ENCODE peak calls at places on chromosomes 5 and 9, in eight cellular contexts. E is fibroblast of mammary gland, C is epithelial cell of esophagus, Y is omental fat pad, S is A673, P is fibroblast of pulmonary artery, O is Peyer's patch, U is kidney epithelial cell. W is an unnamed sample.

GRCh38 chr5:3351581-3352442 is 243.8 kb upstream of the IRX1 start:
- DNase-seq in E (no peak), C (no peak), Y (no peak), S (no peak), P (no peak), O (no peak), U (no peak), W (no peak)

GRCh38 chr9:85420750-85421149 is 321.0 kb downstream of the AGTPBP1 start:
- DNase-seq in E (no peak), C (no peak), Y (no peak), S (no peak), P (peak; percentile 24), O (no peak), U (peak; percentile 86), W (no peak)

GRCh38 chr5:158431369-158432029 is 572.6 kb upstream of the CLINT1 start:
- DNase-seq in E (peak; percentile 82), C (no peak), Y (no peak), S (no peak), P (peak; percentile 34), O (no peak), U (no peak), W (no peak)

GRCh38 chr5:108122701-108123100 is 259.2 kb downstream of the FBXL17 start:
- DNase-seq in E (peak; percentile 4), C (no peak), Y (no peak), S (no peak), P (no peak), O (no peak), U (no peak), W (no peak)

GRCh38 chr5:115471674-115472073 is 72.9 kb downstream of the FEM1C start:
- DNase-seq in E (no peak), C (peak; percentile 44), Y (no peak), S (no peak), P (peak; percentile 53), O (no peak), U (no peak), W (no peak)

GRCh38 chr9:88571417-88571816 is 36.4 kb downstream of the NXNL2 start:
- DNase-seq in E (no peak), C (no peak), Y (no peak), S (no peak), P (no peak), O (no peak), U (no peak), W (no peak)

GRCh38 chr5:82918311-82919031 is 158.7 kb downstream of the TMEM167A start:
- DNase-seq in E (peak; percentile 55), C (no peak), Y (no peak), S (no peak), P (peak; percentile 10), O (no peak), U (no peak), W (no peak)

GRCh38 chr5:83473344-83474169 is 2.0 kb downstream of the VCAN start:
- DNase-seq in E (peak; percentile 98), C (peak; percentile 97), Y (peak; percentile 74), S (peak; percentile 93), P (peak; percentile 99), O (peak; percentile 79), U (peak; percentile 95), W (peak; percentile 89)

GRCh38 chr9:83473488-83473971 is 64.7 kb downstream of the FRMD3 start:
- DNase-seq in E (no peak), C (no peak), Y (no peak), S (no peak), P (peak; percentile 22), O (peak; percentile 50), U (no peak), W (peak; percentile 12)

GRCh38 chr5:44714871-44715580 is 93.7 kb upstream of the MRPS30 start:
- DNase-seq in E (no peak), C (no peak), Y (no peak), S (no peak), P (no peak), O (no peak), U (no peak), W (no peak)

GRCh38 chr5:81629986-81630385 is 120.9 kb downstream of the SSBP2 start:
- DNase-seq in E (no peak), C (no peak), Y (no peak), S (no peak), P (no peak), O (no peak), U (no peak), W (no peak)

GRCh38 chr5:95526871-95527270 is 27.9 kb downstream of the SKIC3 start:
- DNase-seq in E (peak; percentile 45), C (no peak), Y (no peak), S (no peak), P (no peak), O (no peak), U (no peak), W (no peak)

GRCh38 chr5:148029131-148029530 is 34.6 kb upstream of the SPINK5 start:
- DNase-seq in E (no peak), C (no peak), Y (no peak), S (no peak), P (no peak), O (no peak), U (no peak), W (no peak)
- TF ChIP-seq CTCF in E (no peak), C (no peak), Y (no peak), S (no peak), P (no peak), O (no peak), U (no peak), W (no peak)

DNA sequence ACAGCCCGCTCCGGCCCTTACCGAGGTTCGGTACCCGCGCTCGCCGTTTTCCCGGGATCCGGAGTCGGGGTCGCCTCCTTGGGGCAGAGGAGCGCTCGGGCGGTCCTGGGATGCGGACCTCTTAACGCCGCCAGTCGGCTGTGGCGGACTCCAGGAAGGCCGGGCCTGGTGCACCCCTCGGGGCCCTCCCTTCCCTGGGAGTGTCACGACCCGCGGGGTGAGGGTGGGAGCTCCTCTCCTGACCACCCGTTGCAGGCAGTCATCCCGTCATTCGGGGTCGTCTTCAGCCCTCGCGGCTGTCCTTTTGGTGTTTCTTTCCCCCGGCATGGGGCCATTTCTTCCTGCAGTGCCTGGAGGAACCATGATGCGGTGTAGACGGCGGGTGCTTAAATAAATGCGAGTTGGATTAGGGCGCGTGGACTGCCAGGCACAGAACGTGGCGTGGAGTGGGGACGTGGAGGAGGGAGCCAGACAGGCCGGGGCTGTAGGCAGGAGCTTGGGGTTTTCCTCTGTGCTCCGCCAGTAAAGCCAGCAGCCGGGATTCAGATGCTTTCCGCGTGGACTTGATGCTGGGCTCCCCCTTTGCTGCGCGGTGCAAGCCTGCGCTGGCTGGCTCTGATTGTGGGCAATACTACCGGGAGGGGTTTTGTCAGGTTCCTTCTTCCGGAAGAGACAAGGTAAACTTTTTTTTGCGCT is 793 bp downstream of the KDM4C start:
- DNase-seq in E (no peak), C (peak; percentile 69), Y (no peak), S (peak; percentile 54), P (peak; percentile 49), O (peak; percentile 83), U (no peak), W (peak; percentile 64)
- TF ChIP-seq CTCF in E (no peak), C (no peak), Y (no peak), S (no peak), P (no peak), O (peak; percentile 14), U (no peak), W (no peak)

GRCh38 chr5:66741394-66741793 is 145.2 kb downstream of the MAST4 start:
- DNase-seq in E (no peak), C (no peak), Y (no peak), S (no peak), P (no peak), O (no peak), U (no peak), W (no peak)
- TF ChIP-seq CTCF in E (no peak), C (no peak), Y (no peak), S (no peak), P (no peak), O (no peak), U (no peak), W (no peak)

DNA sequence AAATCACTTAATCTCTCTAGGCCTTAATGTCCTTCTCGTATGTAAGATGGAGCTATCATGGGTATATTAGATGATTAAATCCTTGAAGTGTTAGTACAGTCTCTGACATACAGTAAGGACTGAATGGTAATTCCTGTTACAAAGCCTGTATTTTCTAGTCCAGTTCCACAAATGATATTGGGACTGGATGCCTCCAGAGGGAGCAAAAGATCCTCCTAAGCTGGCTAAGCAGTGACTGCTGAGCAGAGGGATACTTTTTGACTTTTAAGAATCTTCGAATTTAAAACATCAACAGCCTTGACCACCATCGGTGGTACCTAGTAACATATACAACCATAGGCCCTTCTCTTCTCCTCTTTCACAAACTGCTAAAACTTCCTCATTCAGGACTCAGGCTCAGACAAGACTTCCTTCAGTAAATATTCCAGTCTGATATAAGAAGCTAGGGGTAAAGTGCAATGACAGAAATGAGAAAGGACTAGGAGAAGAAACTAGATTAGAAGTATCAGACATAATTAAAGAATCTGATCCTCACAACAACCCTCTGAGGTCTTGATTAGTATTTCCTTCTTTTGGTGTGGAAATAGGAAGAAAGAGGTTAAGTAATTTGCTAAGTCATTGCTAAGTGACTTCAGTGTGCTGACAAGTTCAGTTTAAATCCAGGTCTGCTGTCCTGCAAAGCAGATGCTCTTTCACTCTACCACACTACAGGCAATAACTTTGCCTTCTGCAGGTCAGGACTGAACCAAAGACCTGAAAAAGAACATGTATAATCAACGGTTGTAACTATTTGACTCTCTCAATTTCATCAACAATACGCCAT is 13.9 kb downstream of the PTAR1 start:
- DNase-seq in E (peak; percentile 41), C (peak; percentile 28), Y (no peak), S (peak; percentile 17), P (peak; percentile 51), O (no peak), U (no peak), W (no peak)
- TF ChIP-seq CTCF in E (peak; percentile 27), C (peak; percentile 29), Y (no peak), S (peak; percentile 48), P (peak; percentile 41), O (no peak), U (peak; percentile 14), W (no peak)

DNA sequence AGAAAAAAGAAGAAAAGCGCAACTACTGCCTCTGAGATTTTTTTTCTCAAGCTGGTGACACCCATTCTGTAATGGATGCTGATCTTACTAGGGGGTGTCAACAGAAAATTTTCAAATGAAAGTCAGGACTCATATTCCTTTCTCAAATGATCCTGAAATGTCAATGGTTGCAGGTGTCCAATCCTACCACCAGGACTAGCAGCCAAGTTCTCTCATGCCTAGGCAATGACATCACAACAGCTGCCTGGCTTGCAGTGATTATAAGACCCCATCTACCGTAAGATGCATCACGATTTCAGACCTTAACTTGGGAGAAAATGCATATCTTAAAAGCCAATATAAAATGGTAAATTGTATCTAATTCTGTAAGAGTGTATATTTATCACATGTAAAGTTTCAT is 104.6 kb downstream of the DENND1A start:
- DNase-seq in E (peak; percentile 44), C (peak; percentile 7), Y (no peak), S (peak; percentile 15), P (peak; percentile 18), O (no peak), U (no peak), W (no peak)
- TF ChIP-seq CTCF in E (peak; percentile 38), C (peak; percentile 33), Y (no peak), S (no peak), P (peak; percentile 23), O (no peak), U (no peak), W (no peak)